ENCODE peak calls at places on chromosomes 6 and 20, in nine cellular contexts. One of them, this sample, is unnamed.

GRCh38 chr6:86456786-86457185 is 480.5 kb upstream of the HTR1E start:
- DNase-seq in glutamatergic neuron: no peak
- DNase-seq in NCI-H748 treated with DMSO at 0.1 percent for 48 hours: no peak
- DNase-seq in NCI-H1436: no peak
- DNase-seq in posterior vena cava: no peak
- DNase-seq in foreskin melanocyte: no peak
- DNase-seq in CD8-positive, alpha-beta memory T cell: no peak
- DNase-seq in stimulated activated naive CD8-positive, alpha-beta T cell treated with anti-CD3 and anti-CD28 coated beads, Interleukin-15, Interleukin-2, amounts not matched to agents 100 U/mL and 50 U/mL, for 24 hours: no peak
- DNase-seq in H7: no peak
- DNase-seq in this sample: no peak

GRCh38 chr20:50468378-50468798 is 41.8 kb upstream of the PTPN1 start:
- DNase-seq in glutamatergic neuron: no peak
- DNase-seq in NCI-H748 treated with DMSO at 0.1 percent for 48 hours: no peak
- DNase-seq in NCI-H1436: no peak
- DNase-seq in posterior vena cava: no peak
- DNase-seq in foreskin melanocyte: no peak
- DNase-seq in CD8-positive, alpha-beta memory T cell: no peak
- DNase-seq in stimulated activated naive CD8-positive, alpha-beta T cell treated with anti-CD3 and anti-CD28 coated beads, Interleukin-15, Interleukin-2, amounts not matched to agents 100 U/mL and 50 U/mL, for 24 hours: no peak
- DNase-seq in H7: no peak
- DNase-seq in this sample: no peak

GRCh38 chr6:112773217-112773616 is 426.1 kb downstream of the RFPL4B start:
- DNase-seq in glutamatergic neuron: no peak
- DNase-seq in NCI-H748 treated with DMSO at 0.1 percent for 48 hours: no peak
- DNase-seq in NCI-H1436: no peak
- DNase-seq in posterior vena cava: no peak
- DNase-seq in foreskin melanocyte: no peak
- DNase-seq in CD8-positive, alpha-beta memory T cell: no peak
- DNase-seq in stimulated activated naive CD8-positive, alpha-beta T cell treated with anti-CD3 and anti-CD28 coated beads, Interleukin-15, Interleukin-2, amounts not matched to agents 100 U/mL and 50 U/mL, for 24 hours: no peak
- DNase-seq in H7: no peak
- DNase-seq in this sample: no peak

GRCh38 chr6:156953478-156954146 is 176.4 kb downstream of the ARID1B start:
- DNase-seq in glutamatergic neuron: no peak
- DNase-seq in NCI-H748 treated with DMSO at 0.1 percent for 48 hours: peak
- DNase-seq in NCI-H1436: peak
- DNase-seq in posterior vena cava: no peak
- DNase-seq in foreskin melanocyte: peak
- DNase-seq in CD8-positive, alpha-beta memory T cell: peak
- DNase-seq in stimulated activated naive CD8-positive, alpha-beta T cell treated with anti-CD3 and anti-CD28 coated beads, Interleukin-15, Interleukin-2, amounts not matched to agents 100 U/mL and 50 U/mL, for 24 hours: no peak
- DNase-seq in H7: peak
- DNase-seq in this sample: peak

GRCh38 chr6:133632906-133633305 is 256.0 kb upstream of the TCF21 start:
- DNase-seq in glutamatergic neuron: no peak
- DNase-seq in NCI-H748 treated with DMSO at 0.1 percent for 48 hours: no peak
- DNase-seq in NCI-H1436: no peak
- DNase-seq in posterior vena cava: no peak
- DNase-seq in foreskin melanocyte: no peak
- DNase-seq in CD8-positive, alpha-beta memory T cell: no peak
- DNase-seq in stimulated activated naive CD8-positive, alpha-beta T cell treated with anti-CD3 and anti-CD28 coated beads, Interleukin-15, Interleukin-2, amounts not matched to agents 100 U/mL and 50 U/mL, for 24 hours: no peak
- DNase-seq in H7: no peak
- DNase-seq in this sample: no peak

GRCh38 chr20:22533823-22534751 is 50.3 kb downstream of the FOXA2 start:
- DNase-seq in glutamatergic neuron: no peak
- DNase-seq in NCI-H748 treated with DMSO at 0.1 percent for 48 hours: no peak
- DNase-seq in NCI-H1436: no peak
- DNase-seq in posterior vena cava: no peak
- DNase-seq in foreskin melanocyte: no peak
- DNase-seq in CD8-positive, alpha-beta memory T cell: no peak
- DNase-seq in stimulated activated naive CD8-positive, alpha-beta T cell treated with anti-CD3 and anti-CD28 coated beads, Interleukin-15, Interleukin-2, amounts not matched to agents 100 U/mL and 50 U/mL, for 24 hours: no peak
- DNase-seq in H7: no peak
- DNase-seq in this sample: no peak

GRCh38 chr6:112443666-112444065 is 96.5 kb downstream of the RFPL4B start:
- DNase-seq in glutamatergic neuron: no peak
- DNase-seq in NCI-H748 treated with DMSO at 0.1 percent for 48 hours: no peak
- DNase-seq in NCI-H1436: no peak
- DNase-seq in posterior vena cava: peak
- DNase-seq in foreskin melanocyte: no peak
- DNase-seq in CD8-positive, alpha-beta memory T cell: no peak
- DNase-seq in stimulated activated naive CD8-positive, alpha-beta T cell treated with anti-CD3 and anti-CD28 coated beads, Interleukin-15, Interleukin-2, amounts not matched to agents 100 U/mL and 50 U/mL, for 24 hours: no peak
- DNase-seq in H7: no peak
- DNase-seq in this sample: peak

GRCh38 chr20:47250360-47250759 is 106.1 kb downstream of the ZMYND8 start:
- DNase-seq in glutamatergic neuron: no peak
- DNase-seq in NCI-H748 treated with DMSO at 0.1 percent for 48 hours: no peak
- DNase-seq in NCI-H1436: no peak
- DNase-seq in posterior vena cava: no peak
- DNase-seq in foreskin melanocyte: no peak
- DNase-seq in CD8-positive, alpha-beta memory T cell: no peak
- DNase-seq in stimulated activated naive CD8-positive, alpha-beta T cell treated with anti-CD3 and anti-CD28 coated beads, Interleukin-15, Interleukin-2, amounts not matched to agents 100 U/mL and 50 U/mL, for 24 hours: no peak
- DNase-seq in H7: no peak
- DNase-seq in this sample: no peak

GRCh38 chr6:97705568-97705967 is 422.6 kb upstream of the MMS22L start:
- DNase-seq in glutamatergic neuron: peak
- DNase-seq in NCI-H748 treated with DMSO at 0.1 percent for 48 hours: no peak
- DNase-seq in NCI-H1436: no peak
- DNase-seq in posterior vena cava: no peak
- DNase-seq in foreskin melanocyte: no peak
- DNase-seq in CD8-positive, alpha-beta memory T cell: no peak
- DNase-seq in stimulated activated naive CD8-positive, alpha-beta T cell treated with anti-CD3 and anti-CD28 coated beads, Interleukin-15, Interleukin-2, amounts not matched to agents 100 U/mL and 50 U/mL, for 24 hours: no peak
- DNase-seq in H7: peak
- DNase-seq in this sample: no peak

GRCh38 chr6:45647341-45648138 is 269.8 kb upstream of the SUPT3H start:
- DNase-seq in glutamatergic neuron: no peak
- DNase-seq in NCI-H748 treated with DMSO at 0.1 percent for 48 hours: no peak
- DNase-seq in NCI-H1436: no peak
- DNase-seq in posterior vena cava: no peak
- DNase-seq in foreskin melanocyte: no peak
- DNase-seq in CD8-positive, alpha-beta memory T cell: no peak
- DNase-seq in stimulated activated naive CD8-positive, alpha-beta T cell treated with anti-CD3 and anti-CD28 coated beads, Interleukin-15, Interleukin-2, amounts not matched to agents 100 U/mL and 50 U/mL, for 24 hours: no peak
- DNase-seq in H7: peak
- DNase-seq in this sample: no peak

GRCh38 chr20:48694466-48694865 is 133.3 kb downstream of the PREX1 start:
- DNase-seq in glutamatergic neuron: no peak
- DNase-seq in NCI-H748 treated with DMSO at 0.1 percent for 48 hours: no peak
- DNase-seq in NCI-H1436: no peak
- DNase-seq in posterior vena cava: peak
- DNase-seq in foreskin melanocyte: no peak
- DNase-seq in CD8-positive, alpha-beta memory T cell: no peak
- DNase-seq in stimulated activated naive CD8-positive, alpha-beta T cell treated with anti-CD3 and anti-CD28 coated beads, Interleukin-15, Interleukin-2, amounts not matched to agents 100 U/mL and 50 U/mL, for 24 hours: no peak
- DNase-seq in H7: no peak
- DNase-seq in this sample: no peak

GRCh38 chr20:4006640-4007039 is 8.7 kb downstream of the RNF24 start:
- DNase-seq in glutamatergic neuron: peak
- DNase-seq in NCI-H748 treated with DMSO at 0.1 percent for 48 hours: no peak
- DNase-seq in NCI-H1436: no peak
- DNase-seq in posterior vena cava: no peak
- DNase-seq in foreskin melanocyte: no peak
- DNase-seq in CD8-positive, alpha-beta memory T cell: no peak
- DNase-seq in stimulated activated naive CD8-positive, alpha-beta T cell treated with anti-CD3 and anti-CD28 coated beads, Interleukin-15, Interleukin-2, amounts not matched to agents 100 U/mL and 50 U/mL, for 24 hours: no peak
- DNase-seq in H7: no peak
- DNase-seq in this sample: no peak

GRCh38 chr6:138307816-138308727 is 69.6 kb upstream of the SMIM28 start:
- DNase-seq in glutamatergic neuron: no peak
- DNase-seq in NCI-H748 treated with DMSO at 0.1 percent for 48 hours: no peak
- DNase-seq in NCI-H1436: no peak
- DNase-seq in posterior vena cava: no peak
- DNase-seq in foreskin melanocyte: no peak
- DNase-seq in CD8-positive, alpha-beta memory T cell: no peak
- DNase-seq in stimulated activated naive CD8-positive, alpha-beta T cell treated with anti-CD3 and anti-CD28 coated beads, Interleukin-15, Interleukin-2, amounts not matched to agents 100 U/mL and 50 U/mL, for 24 hours: no peak
- DNase-seq in H7: no peak
- DNase-seq in this sample: peak